ENCODE peak calls at places on chromosomes 6 and 20, in seven cellular contexts. K is fibroblast of mammary gland, V is hippocampal formation, Z is psoas muscle, W is dermis blood vessel endothelial cell, Q is skeletal muscle cell, J is foreskin melanocyte. S is an unnamed sample.
A peak's percentile ranks its signal among the peaks of the same experiment; 100 is the strongest.

GRCh38 chr6:45678063-45678620 is 300.4 kb upstream of the SUPT3H start:
- DNase-seq in K (no peak), V (no peak), Z (no peak), W (no peak), Q (no peak), J (no peak), S (no peak)

GRCh38 chr20:51462566-51463276 is 79.8 kb downstream of the NFATC2 start:
- DNase-seq in K (peak; percentile 82), V (no peak), Z (peak; percentile 93), W (no peak), Q (peak; percentile 30), J (no peak), S (no peak)

GRCh38 chr6:142716097-142716496 is 228.9 kb downstream of the HIVEP2 start:
- DNase-seq in K (peak; percentile 16), V (no peak), Z (no peak), W (no peak), Q (no peak), J (no peak), S (no peak)

GRCh38 chr20:61896058-61896961 is 169.4 kb downstream of the TAF4 start:
- DNase-seq in K (peak; percentile 37), V (peak; percentile 14), Z (peak; percentile 57), W (peak; percentile 74), Q (no peak), J (peak; percentile 6), S (peak; percentile 83)

GRCh38 chr20:41145821-41146620 is 8.7 kb downstream of the PLCG1 start:
- DNase-seq in K (peak; percentile 25), V (peak; percentile 23), Z (peak; percentile 29), W (peak; percentile 78), Q (no peak), J (no peak), S (no peak)

GRCh38 chr6:126945150-126945549 is 173.3 kb upstream of the RSPO3 start:
- DNase-seq in K (no peak), V (no peak), Z (no peak), W (no peak), Q (no peak), J (no peak), S (no peak)

GRCh38 chr20:59159091-59159821 is 4.4 kb upstream of the ZNF831 start:
- DNase-seq in K (no peak), V (no peak), Z (no peak), W (no peak), Q (no peak), J (no peak), S (no peak)

GRCh38 chr6:31202259-31203166 is 32.0 kb upstream of the POU5F1 start:
- DNase-seq in K (no peak), V (no peak), Z (no peak), W (peak; percentile 23), Q (no peak), J (no peak), S (no peak)

GRCh38 chr6:43926644-43927524 is 156.9 kb downstream of the VEGFA start:
- DNase-seq in K (peak; percentile 71), V (peak; percentile 9), Z (no peak), W (peak; percentile 75), Q (peak; percentile 83), J (no peak), S (peak; percentile 58)

GRCh38 chr6:155710704-155711103 is 255.1 kb upstream of the NOX3 start:
- DNase-seq in K (no peak), V (no peak), Z (no peak), W (no peak), Q (no peak), J (no peak), S (no peak)

GRCh38 chr20:24296477-24297380 is 172.7 kb upstream of the SYNDIG1 start:
- DNase-seq in K (no peak), V (no peak), Z (no peak), W (no peak), Q (no peak), J (no peak), S (no peak)

GRCh38 chr6:75526502-75527127 is 33.0 kb upstream of the FILIP1 start:
- DNase-seq in K (peak; percentile 79), V (peak; percentile 69), Z (no peak), W (peak; percentile 89), Q (peak; percentile 26), J (peak; percentile 53), S (peak; percentile 42)

GRCh38 chr6:87244380-87244779 is 78.0 kb upstream of the SMIM8 start:
- DNase-seq in K (no peak), V (no peak), Z (no peak), W (no peak), Q (no peak), J (no peak), S (no peak)

GRCh38 chr6:146785001-146785585 is 186.3 kb downstream of the ADGB start:
- DNase-seq in K (peak; percentile 55), V (peak; percentile 2), Z (no peak), W (peak; percentile 70), Q (no peak), J (peak; percentile 32), S (peak; percentile 9)

S was measured in COR-L47.